ENCODE peak calls at places on chromosome 2, in four cellular contexts. O, V, L and Z are unnamed samples.

GRCh38 chr2:143261986-143262784 is 133.0 kb downstream of the ARHGAP15 start:
- DNase-seq in O (no peak), V (no peak), L (peak), Z (no peak)

GRCh38 chr2:70978388-70979357 is at the start of gene ANKRD53:
- DNase-seq in O (peak), V (no peak), L (peak), Z (peak)

GRCh38 chr2:215171151-215171550 is 32.7 kb upstream of the ABCA12 start:
- DNase-seq in L (no peak), O (no peak), V (no peak), Z (no peak)

GRCh38 chr2:240564571-240565266 is 3.6 kb upstream of the RNPEPL1 start:
- DNase-seq in L (peak), V (no peak), O (peak), Z (no peak)

GRCh38 chr2:160646684-160647444 is 153.3 kb upstream of the RBMS1 start:
- DNase-seq in O (no peak), V (no peak), L (no peak), Z (no peak)

GRCh38 chr2:192049362-192049761 is 145.4 kb downstream of the TMEFF2 start:
- DNase-seq in L (no peak), V (no peak), O (no peak), Z (no peak)

GRCh38 chr2:219172231-219173154 is 2.7 kb upstream of the SLC23A3 start:
- DNase-seq in V (no peak), O (peak), L (no peak), Z (no peak)

GRCh38 chr2:64338910-64339500 is 115.0 kb upstream of the LGALSL start:
- DNase-seq in V (no peak), L (no peak), O (peak), Z (no peak)

GRCh38 chr2:96507957-96508520 is 2.9 kb upstream of the NEURL3 start:
- DNase-seq in O (peak), L (peak), V (peak), Z (peak)

GRCh38 chr2:85682378-85682777 is 11.8 kb upstream of the GNLY start:
- DNase-seq in O (no peak), V (no peak), L (no peak), Z (no peak)

GRCh38 chr2:134132487-134132857 is 121.4 kb upstream of the MGAT5 start:
- DNase-seq in V (no peak), L (no peak), O (no peak), Z (no peak)

GRCh38 chr2:113136828-113137775 is 9.7 kb downstream of the IL1RN start:
- DNase-seq in L (no peak), V (no peak), O (no peak), Z (no peak)

GRCh38 chr2:123502926-123503325 is 522.2 kb upstream of the CNTNAP5 start:
- DNase-seq in L (no peak), V (no peak), O (no peak), Z (no peak)

GRCh38 chr2:45816273-45816672 is 164.8 kb downstream of the PRKCE start:
- DNase-seq in V (no peak), O (peak), L (no peak), Z (no peak)

GRCh38 chr2:207643892-207644291 is 18.7 kb upstream of the METTL21A start:
- DNase-seq in O (no peak), V (no peak), L (no peak), Z (no peak)

GRCh38 chr2:215028231-215028630 is 110.2 kb downstream of the ABCA12 start:
- DNase-seq in V (no peak), L (no peak), O (no peak), Z (no peak)

DNA sequence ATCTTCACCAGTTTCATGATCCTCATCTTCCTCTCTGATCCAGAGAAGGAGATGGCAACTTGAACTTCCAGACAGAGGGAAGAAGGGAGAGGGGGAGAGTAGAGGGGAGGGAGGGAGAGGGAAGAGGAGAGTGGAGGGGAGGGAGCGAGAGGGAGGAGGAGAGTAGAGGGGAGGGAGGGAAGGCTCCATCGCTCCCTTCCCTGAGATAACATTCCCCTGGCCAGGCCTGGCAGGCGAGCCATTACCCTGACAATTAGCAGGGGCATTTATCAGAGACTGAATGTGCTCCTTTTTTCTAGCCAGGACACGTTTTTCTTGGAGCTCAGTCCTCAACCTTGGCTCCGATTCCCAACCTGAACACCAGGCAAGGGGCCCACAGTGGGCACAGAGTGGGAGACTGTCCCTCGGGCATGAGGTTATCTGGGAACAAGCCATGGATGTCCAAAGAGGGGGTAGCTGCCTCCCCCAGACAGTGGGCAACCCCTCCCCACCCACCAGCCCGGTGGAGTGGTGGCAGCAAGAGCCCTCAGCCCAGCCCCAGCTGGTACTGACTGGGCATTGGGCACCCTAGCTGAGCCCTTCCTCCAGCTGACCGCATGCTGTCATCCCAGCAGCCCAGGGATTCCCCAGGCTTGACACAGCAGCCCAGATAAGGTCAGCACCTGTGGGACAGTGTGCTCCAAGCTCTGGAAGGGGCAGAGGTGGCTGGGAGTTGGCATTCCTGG is 81.8 kb downstream of the TNS1 start:
- DNase-seq in V (no peak), L (no peak), O (peak), Z (no peak)
- TF ChIP-seq POLR2A in V (no peak), L (no peak), O (peak), Z (no peak)

GRCh38 chr2:17786727-17787126 is 29.5 kb upstream of the MSGN1 start:
- DNase-seq in O (no peak), V (no peak), L (no peak), Z (no peak)
- TF ChIP-seq POLR2A in O (no peak), V (no peak), L (no peak), Z (no peak)

DNA sequence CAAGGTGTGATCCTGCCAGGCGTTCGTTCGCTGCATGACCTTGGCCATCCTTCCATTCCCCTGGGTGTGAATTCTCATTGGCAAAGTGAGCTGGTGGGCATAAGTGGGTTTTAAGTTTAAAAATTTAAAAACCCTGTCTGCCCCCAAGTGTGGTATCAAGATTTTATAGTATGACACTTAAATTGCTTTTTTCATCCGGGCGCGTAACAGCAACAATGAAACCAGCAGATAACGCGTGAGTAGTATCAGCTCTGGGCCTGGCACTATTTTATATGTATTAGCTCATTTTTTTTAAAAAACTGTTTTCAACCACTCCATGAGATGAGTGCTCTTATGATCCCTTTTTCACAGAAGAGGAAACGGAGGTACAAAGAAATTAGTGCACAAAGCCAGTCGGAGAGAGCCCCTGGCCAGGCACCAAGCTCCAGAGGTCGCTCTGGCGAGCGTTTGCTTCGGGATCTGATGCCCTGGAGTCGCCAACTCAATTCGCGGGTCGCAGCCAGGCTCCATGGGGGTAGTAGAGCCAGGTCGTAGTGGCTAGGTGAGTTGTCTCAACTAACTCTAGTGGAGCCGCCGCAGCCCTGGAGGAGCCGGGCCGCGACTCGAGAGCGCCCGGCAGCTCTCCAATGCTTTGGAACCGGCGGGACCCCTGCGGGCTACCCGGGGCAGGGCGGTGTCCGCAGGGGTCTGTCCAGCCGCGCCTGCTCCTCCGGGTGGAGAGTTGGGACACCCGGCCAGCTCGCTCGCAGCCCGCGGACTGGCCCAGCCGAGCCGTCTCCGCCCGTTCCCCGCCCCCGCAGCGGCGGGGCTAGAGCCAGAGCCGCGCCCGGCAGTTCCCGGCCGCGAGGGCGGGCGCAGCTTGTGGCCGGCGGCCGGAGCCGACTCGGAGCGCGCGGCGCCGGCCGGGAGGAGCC is at the start of gene IL1R1:
- DNase-seq in V (peak), L (peak), O (peak), Z (peak)
- TF ChIP-seq POLR2A in V (peak), L (no peak), O (peak), Z (peak)

DNA sequence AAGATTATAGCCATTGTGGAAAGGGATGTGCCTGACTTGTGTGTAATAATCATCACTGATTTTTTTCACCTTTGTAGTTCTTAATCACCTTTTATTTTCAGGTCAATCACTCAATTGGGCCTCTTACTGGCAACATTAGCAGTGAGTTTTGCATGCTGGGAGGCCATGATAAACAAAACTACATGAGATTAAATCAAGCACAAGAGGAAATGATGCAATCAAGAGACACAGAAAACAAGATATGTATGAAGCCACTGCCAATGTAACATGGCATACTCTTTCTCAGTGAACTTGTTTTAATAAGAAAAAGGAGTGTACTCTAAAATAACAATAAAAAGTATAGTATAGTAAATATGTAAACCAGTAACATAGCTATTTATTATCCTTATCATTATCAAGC is 69.9 kb upstream of the FSIP2 start:
- DNase-seq in V (no peak), L (no peak), O (no peak), Z (no peak)
- TF ChIP-seq POLR2A in V (no peak), L (no peak), O (no peak), Z (no peak)

GRCh38 chr2:168277276-168277675 is 29.9 kb upstream of the STK39 start:
- DNase-seq in O (no peak), L (no peak), V (no peak), Z (no peak)

DNA sequence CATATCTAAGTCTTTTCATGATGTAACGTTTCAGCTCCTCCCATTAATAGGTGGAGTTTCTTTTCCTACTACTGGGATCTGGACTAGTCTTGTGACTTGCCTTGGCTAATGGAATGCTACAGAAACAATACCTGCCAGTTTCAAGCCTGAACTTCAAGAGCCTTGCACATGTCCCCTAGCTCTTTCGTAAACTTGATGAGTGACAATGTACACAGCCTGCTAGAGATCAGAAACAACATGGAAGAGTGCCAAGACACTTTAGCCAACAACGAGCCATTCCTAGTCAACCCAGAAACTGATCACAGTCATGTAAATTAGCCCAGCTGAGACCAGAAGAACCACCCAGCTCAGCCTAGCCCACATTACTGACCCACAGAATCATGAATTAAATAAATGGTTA is 24.8 kb upstream of the STK39 start:
- DNase-seq in V (no peak), O (no peak), L (no peak), Z (no peak)
- TF ChIP-seq POLR2A in V (no peak), O (no peak), L (no peak), Z (no peak)

GRCh38 chr2:130854301-130854700 is 17.6 kb downstream of the ARHGEF4 start:
- DNase-seq in V (no peak), L (peak), O (no peak), Z (no peak)
- TF ChIP-seq POLR2A in V (no peak), L (no peak), O (no peak), Z (no peak)

GRCh38 chr2:182949052-182949451 is 82.6 kb upstream of the FRZB start:
- DNase-seq in V (no peak), O (no peak), L (no peak), Z (no peak)
- TF ChIP-seq POLR2A in V (no peak), O (no peak), L (no peak), Z (no peak)